ENCODE peak calls at places on chromosomes 4 and X, in six cellular contexts. Q is activated CD4-positive, alpha-beta memory T cell treated with anti-CD3 and anti-CD28 coated beads for 36 hours; H is psoas muscle; P is NCI-H1436; G is COLO829; S is body of pancreas. M is an unnamed sample.
A peak's percentile ranks its signal among the peaks of the same experiment; 100 is the strongest.

GRCh38 chrX:15854712-15855561 is at the start of gene AP1S2:
- DNase-seq in P (peak; percentile 84), S (peak; percentile 92), G (peak; percentile 59), Q (peak; percentile 94), H (peak; percentile 97), M (peak; percentile 94)

GRCh38 chr4:102586644-102587021 is 85.5 kb downstream of the NFKB1 start:
- DNase-seq in H (no peak), Q (peak; percentile 60), S (no peak), G (no peak), P (no peak), M (no peak)

GRCh38 chrX:49291615-49292337 is 11.7 kb upstream of the GAGE10 start:
- DNase-seq in G (peak; percentile 28), Q (peak; percentile 79), P (no peak), S (peak; percentile 42), H (peak; percentile 69), M (peak; percentile 51)

GRCh38 chr4:151182455-151182854 is 83.0 kb downstream of the RPS3A start:
- DNase-seq in P (no peak), H (no peak), G (no peak), Q (no peak), S (no peak), M (no peak)

GRCh38 chrX:10106801-10107200 is 50.0 kb upstream of the CLCN4 start:
- DNase-seq in S (no peak), H (no peak), G (no peak), P (no peak), Q (peak; percentile 67), M (no peak)

GRCh38 chrX:153662266-153662665 is 11.3 kb downstream of the PNCK start:
- DNase-seq in H (no peak), Q (peak; percentile 66), G (no peak), S (peak; percentile 58), P (no peak), M (peak; percentile 71)

GRCh38 chr4:25310066-25310824 is 2.3 kb upstream of the ZCCHC4 start:
- DNase-seq in H (no peak), Q (no peak), S (no peak), G (no peak), P (no peak), M (no peak)

GRCh38 chrX:104254442-104255115 is at the start of gene ESX1:
- DNase-seq in Q (peak; percentile 10), P (no peak), H (no peak), G (no peak), S (no peak), M (no peak)

GRCh38 chr4:74219241-74219640 is 61.3 kb downstream of the MTHFD2L start:
- DNase-seq in P (no peak), H (no peak), G (no peak), Q (no peak), S (no peak), M (no peak)

GRCh38 chr4:82561745-82562552 is at the start of gene TMEM150C:
- DNase-seq in P (peak; percentile 16), H (peak; percentile 53), G (peak; percentile 42), Q (no peak), S (peak; percentile 15), M (peak; percentile 67)

GRCh38 chr4:1376841-1377605 is 29.2 kb downstream of the NKX1-1 start:
- DNase-seq in G (no peak), Q (no peak), S (no peak), P (no peak), H (peak; percentile 52), M (peak; percentile 13)

GRCh38 chrX:39050427-39050826 is 249.2 kb downstream of the MID1IP1 start:
- DNase-seq in H (no peak), S (peak; percentile 51), G (no peak), P (no peak), Q (no peak), M (no peak)

GRCh38 chr4:38180456-38180855 is 220.3 kb downstream of the PTTG2 start:
- DNase-seq in H (no peak), Q (no peak), P (no peak), S (no peak), G (no peak), M (no peak)

M was measured in left ventricle myocardium superior.